ENCODE peak calls at places on chromosomes 3 and 15, in nine cellular contexts. U is HCT116, V is uterus, G is H54, B is testis, K is K562, D is stomach, H is transverse colon, R is esophagus squamous epithelium. X is an unnamed sample.

GRCh38 chr3:25849641-25850040 is 59.8 kb downstream of the OXSM start:
- DNase-seq in R (no peak), D (no peak), B (no peak), K (no peak), H (no peak), G (no peak), U (no peak), V (no peak), X (no peak)

GRCh38 chr15:96184297-96184696 is 146.2 kb upstream of the NR2F2 start:
- DNase-seq in G (no peak), V (no peak), K (no peak), B (no peak), D (no peak), R (no peak), U (no peak), H (no peak), X (no peak)

GRCh38 chr3:112390783-112391641 is 58.1 kb downstream of the CD200 start:
- DNase-seq in R (no peak), U (no peak), V (no peak), K (no peak), D (no peak), B (peak; percentile 46), H (no peak), G (peak; percentile 24), X (no peak)

GRCh38 chr3:192637803-192638202 is 89.5 kb downstream of the FGF12 start:
- DNase-seq in V (no peak), H (no peak), K (no peak), R (no peak), G (no peak), D (no peak), U (no peak), B (no peak), X (no peak)

GRCh38 chr3:30934208-30934550 is 39.7 kb upstream of the GADL1 start:
- DNase-seq in U (peak; percentile 40), V (no peak), R (no peak), G (no peak), D (no peak), B (peak; percentile 20), H (no peak), K (peak; percentile 42), X (no peak)

GRCh38 chr15:100330221-100330620 is 11.6 kb downstream of the ADAMTS17 start:
- DNase-seq in G (no peak), U (no peak), H (no peak), R (no peak), D (peak; percentile 23), V (no peak), K (no peak), B (no peak), X (no peak)

GRCh38 chr15:49696441-49696840 is 75.6 kb downstream of the DTWD1 start:
- DNase-seq in G (no peak), R (no peak), B (no peak), H (no peak), K (no peak), U (no peak), D (no peak), V (no peak), X (no peak)

GRCh38 chr15:78018968-78019644 is 58.4 kb downstream of the TBC1D2B start:
- DNase-seq in H (no peak), V (no peak), R (no peak), K (peak; percentile 27), G (no peak), D (no peak), U (no peak), B (no peak), X (peak; percentile 53)

GRCh38 chr15:44501768-44502366 is 35.1 kb upstream of the EIF3J start:
- DNase-seq in K (peak; percentile 42), U (peak; percentile 4), D (no peak), H (no peak), G (no peak), B (no peak), V (no peak), R (no peak), X (peak; percentile 48)

GRCh38 chr15:38647683-38648082 is 83.1 kb upstream of the RASGRP1 start:
- DNase-seq in G (no peak), U (peak; percentile 8), D (no peak), V (no peak), B (no peak), R (no peak), K (no peak), H (no peak), X (no peak)

GRCh38 chr15:39102431-39102830 is 478.4 kb upstream of the THBS1 start:
- DNase-seq in G (no peak), R (no peak), D (no peak), H (no peak), B (no peak), K (no peak), U (no peak), V (no peak), X (no peak)

GRCh38 chr3:107765524-107765923 is 242.8 kb downstream of the BBX start:
- DNase-seq in V (no peak), R (no peak), D (no peak), B (no peak), H (no peak), K (no peak), U (no peak), G (no peak), X (no peak)

GRCh38 chr3:134362221-134362620 is 12.0 kb downstream of the AMOTL2 start:
- DNase-seq in U (no peak), G (no peak), R (no peak), D (no peak), K (no peak), B (no peak), H (no peak), V (no peak), X (no peak)

GRCh38 chr3:145776782-145777408 is 384.1 kb downstream of the PLOD2 start:
- DNase-seq in K (peak; percentile 6), G (peak; percentile 1), R (no peak), V (no peak), U (peak; percentile 39), D (peak; percentile 60), B (peak; percentile 78), H (no peak), X (peak; percentile 71)

GRCh38 chr3:127112796-127113570 is 79.9 kb upstream of the PRR23E start:
- DNase-seq in V (no peak), D (no peak), K (no peak), R (no peak), B (no peak), U (no peak), G (no peak), H (no peak), X (no peak)

GRCh38 chr3:57985176-57985976 is 22.8 kb upstream of the FLNB start:
- DNase-seq in H (no peak), D (no peak), V (no peak), G (no peak), U (no peak), K (peak; percentile 19), B (no peak), R (no peak), X (no peak)

GRCh38 chr3:72569754-72570440 is 278.3 kb downstream of the SHQ1 start:
- DNase-seq in D (no peak), B (no peak), G (no peak), U (no peak), K (no peak), H (no peak), R (no peak), V (no peak), X (no peak)

GRCh38 chr3:40713795-40714194 is 189.0 kb downstream of the ZNF621 start:
- DNase-seq in H (no peak), B (no peak), D (no peak), G (no peak), R (no peak), K (no peak), V (no peak), U (no peak), X (no peak)

GRCh38 chr15:67124911-67125588 is 59.6 kb downstream of the SMAD3 start:
- DNase-seq in K (peak; percentile 39), U (peak; percentile 88), B (no peak), R (no peak), H (no peak), G (no peak), D (no peak), V (no peak), X (no peak)
- TF ChIP-seq POLR2A in K (no peak), U (no peak), B (no peak), R (no peak), H (no peak), G (no peak), D (no peak), V (no peak), X (no peak)

GRCh38 chr3:27483117-27484001 is 825 bp downstream of the SLC4A7 start:
- DNase-seq in H (peak; percentile 51), B (peak; percentile 67), K (peak; percentile 29), D (peak; percentile 42), V (peak; percentile 56), G (no peak), U (no peak), R (no peak), X (peak; percentile 49)
- TF ChIP-seq POLR2A in H (peak; percentile 44), B (no peak), K (no peak), D (no peak), V (peak; percentile 17), G (peak; percentile 16), U (no peak), R (peak; percentile 48), X (no peak)

DNA sequence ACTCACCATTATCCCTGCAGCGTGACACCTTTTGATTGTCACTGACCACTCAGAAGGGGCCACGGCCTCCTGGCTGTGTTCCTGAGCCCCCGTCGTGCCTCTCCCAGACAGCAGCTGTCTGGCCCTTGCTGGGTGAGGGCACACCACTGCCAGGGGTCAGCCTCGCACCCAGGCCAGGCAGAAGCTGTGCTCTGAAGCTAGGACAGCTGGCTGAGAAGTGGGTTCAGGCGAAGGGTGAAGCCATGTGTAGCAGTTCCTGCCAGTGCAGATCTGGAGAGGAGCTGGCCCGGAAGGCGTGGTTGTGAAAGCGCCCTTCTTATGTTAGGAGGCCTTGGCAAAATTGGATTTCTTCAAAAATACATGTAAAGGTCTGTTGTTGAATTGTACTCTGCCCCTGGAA is 49.2 kb downstream of the KLHL25 start:
- DNase-seq in R (no peak), V (no peak), G (no peak), B (peak; percentile 13), U (no peak), D (no peak), H (no peak), K (no peak), X (no peak)
- TF ChIP-seq POLR2A in R (no peak), V (no peak), G (no peak), B (no peak), U (no peak), D (no peak), H (no peak), K (no peak), X (no peak)

DNA sequence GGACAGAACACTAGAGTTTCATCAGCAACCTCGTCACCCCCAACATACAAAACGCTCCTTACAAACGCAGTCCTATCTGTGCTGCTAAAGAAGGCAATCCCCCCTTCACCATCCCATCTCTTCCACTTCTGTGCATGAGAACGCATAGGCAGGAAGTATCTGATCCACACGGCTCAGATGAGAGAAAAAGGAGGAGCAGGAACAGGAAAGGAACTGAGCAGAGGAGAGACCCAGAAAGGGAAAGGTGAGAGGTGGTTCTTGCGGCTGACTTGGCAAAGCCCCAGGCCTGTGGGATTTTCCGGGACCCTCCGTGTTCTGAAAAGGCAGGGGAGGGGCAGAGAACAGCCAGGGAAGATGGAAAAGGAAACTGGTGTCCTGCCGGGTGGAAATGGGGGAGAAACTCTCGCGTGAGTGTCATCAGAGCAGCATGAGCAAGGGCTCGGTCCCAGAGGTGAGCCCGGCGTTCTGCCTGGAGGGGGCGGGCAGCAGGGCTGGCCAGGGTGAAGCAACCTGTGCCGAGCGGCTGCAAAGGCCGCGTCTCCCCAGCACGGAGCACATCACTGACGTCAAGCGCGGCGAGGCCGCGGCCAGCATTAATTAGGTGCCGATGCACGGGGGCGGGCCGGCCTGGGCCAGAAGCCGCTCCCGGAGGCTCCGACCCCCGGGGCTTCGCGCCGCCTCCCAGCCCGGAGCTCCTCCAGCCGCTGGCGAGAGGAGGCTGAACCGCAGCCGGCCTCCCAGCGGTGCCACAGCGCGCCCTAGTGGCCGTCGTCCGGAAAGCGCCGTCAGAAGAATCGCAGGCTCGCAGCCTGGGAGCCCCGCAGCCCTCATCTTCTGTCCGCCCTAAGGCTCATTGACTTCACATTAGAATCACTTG is 35.8 kb downstream of the CPN2 start:
- DNase-seq in V (peak; percentile 96), U (peak; percentile 63), B (peak; percentile 85), K (peak; percentile 88), R (no peak), D (peak; percentile 86), G (peak; percentile 92), H (peak; percentile 88), X (peak; percentile 79)
- TF ChIP-seq POLR2A in V (no peak), U (no peak), B (no peak), K (no peak), R (no peak), D (no peak), G (no peak), H (no peak), X (no peak)

X was measured in erythroblast.